ENCODE peak calls at places on chromosomes 11 and 22, in six cellular contexts. D, B, I, A, O and F are unnamed samples.

GRCh38 chr11:130477646-130478203 is 29.3 kb downstream of the ADAMTS15 start:
- DNase-seq in A (no peak), D (no peak), O (no peak), B (no peak), I (no peak), F (no peak)

GRCh38 chr11:121464352-121464946 is 11.7 kb upstream of the SORL1-AS1 start:
- DNase-seq in O (peak), B (no peak), I (peak), A (peak), D (peak), F (no peak)

GRCh38 chr11:65047581-65048422 is 6.8 kb downstream of the SAC3D1 start:
- DNase-seq in I (no peak), O (no peak), D (peak), A (no peak), B (no peak), F (no peak)

GRCh38 chr22:28051787-28052356 is 132.8 kb upstream of the PITPNB start:
- DNase-seq in O (peak), B (peak), D (peak), A (peak), I (no peak), F (peak)

GRCh38 chr11:106998126-106998525 is 20.1 kb downstream of the GUCY1A2 start:
- DNase-seq in O (no peak), I (no peak), A (no peak), B (no peak), D (no peak), F (no peak)

GRCh38 chr11:95143106-95143681 is 53.5 kb downstream of the ENDOD1 start:
- DNase-seq in I (no peak), B (no peak), A (no peak), O (no peak), D (no peak), F (no peak)

GRCh38 chr11:86291466-86292262 is 10.4 kb upstream of the HIKESHI start:
- DNase-seq in I (peak), D (peak), B (no peak), O (peak), A (peak), F (no peak)

GRCh38 chr22:30575859-30576258 is 1.4 kb upstream of the GAL3ST1 start:
- DNase-seq in I (no peak), A (no peak), B (no peak), D (no peak), O (no peak), F (no peak)

GRCh38 chr11:108616549-108616948 is 23.0 kb upstream of the EXPH5 start:
- DNase-seq in D (no peak), I (no peak), B (no peak), O (no peak), A (no peak), F (no peak)

GRCh38 chr11:47388697-47389576 is 10.6 kb upstream of the SPI1 start:
- DNase-seq in O (no peak), B (no peak), D (no peak), A (no peak), I (no peak), F (no peak)

GRCh38 chr22:21857501-21857914 is 9.9 kb downstream of the MAPK1 start:
- DNase-seq in B (no peak), I (no peak), D (no peak), O (no peak), A (no peak), F (no peak)

GRCh38 chr11:35144103-35144741 is 5.3 kb downstream of the CD44 start:
- DNase-seq in B (no peak), D (peak), O (no peak), A (no peak), I (peak), F (no peak)